ENCODE peak calls at places on chromosomes 13 and 19, in ten cellular contexts. Q is GM03348; W is stimulated activated CD4-positive, alpha-beta T cell treated with anti-CD3 and anti-CD28 coated beads, Interleukin-1b, Interleukin-23, amount 100 ng/mL, for 24 hours; Z is NCI-H146; I is left ventricle myocardium inferior; Y is Caki2; J is brain microvascular endothelial cell; A is SK-N-DZ; B is T-cell; P is GM04504. L is an unnamed sample.

GRCh38 chr13:95319551-95320274 is 18.5 kb upstream of the ABCC4 start:
- DNase-seq in Q (no peak), J (no peak), B (no peak), P (no peak), Z (no peak), A (no peak), W (no peak), Y (peak), I (no peak), L (no peak)

GRCh38 chr19:34881982-34882381 is 44.7 kb upstream of the ZNF30 start:
- DNase-seq in P (no peak), B (no peak), I (no peak), Q (no peak), Z (no peak), W (no peak), Y (no peak), J (no peak), A (no peak), L (no peak)

GRCh38 chr13:94716016-94716415 is 3.7 kb upstream of the SOX21 start:
- DNase-seq in Y (no peak), Z (no peak), P (no peak), A (no peak), I (no peak), Q (no peak), J (no peak), B (no peak), W (no peak), L (no peak)

GRCh38 chr13:113351514-113352026 is 12.4 kb downstream of the GRTP1 start:
- DNase-seq in J (no peak), Q (no peak), A (no peak), I (no peak), B (no peak), W (no peak), Y (no peak), Z (no peak), P (no peak), L (no peak)

GRCh38 chr13:101416181-101417042 is at the start of gene NALCN:
- DNase-seq in B (no peak), Y (peak), P (no peak), W (no peak), A (peak), Q (peak), Z (peak), J (no peak), I (peak), L (no peak)

GRCh38 chr13:110640591-110641029 is 25.3 kb downstream of the NAXD start:
- DNase-seq in Q (no peak), B (no peak), I (peak), A (no peak), W (no peak), Z (no peak), P (no peak), J (peak), Y (no peak), L (no peak)

GRCh38 chr13:37656247-37656940 is 57.8 kb upstream of the POSTN start:
- DNase-seq in P (peak), J (peak), B (no peak), I (no peak), W (no peak), A (no peak), Y (peak), Q (peak), Z (no peak), L (no peak)

GRCh38 chr19:13579388-13580060 is 73.2 kb upstream of the CACNA1A start:
- DNase-seq in Q (peak), B (no peak), A (no peak), I (no peak), Z (no peak), P (peak), J (no peak), W (no peak), Y (no peak), L (no peak)

GRCh38 chr19:55255618-55256423 is 3.0 kb downstream of the PPP6R1 start:
- DNase-seq in B (peak), W (no peak), Q (no peak), A (no peak), Z (no peak), J (peak), P (no peak), I (no peak), Y (no peak), L (peak)

GRCh38 chr13:89514534-89515312 is 1832.8 kb upstream of the MIR17HG start:
- DNase-seq in Z (peak), Y (peak), P (no peak), W (no peak), I (no peak), A (no peak), Q (no peak), B (no peak), J (peak), L (no peak)

GRCh38 chr13:65499251-65499650 is 1730.9 kb downstream of the PCDH9 start:
- DNase-seq in J (no peak), W (no peak), Q (peak), P (peak), A (no peak), Z (no peak), B (no peak), I (no peak), Y (no peak), L (no peak)

GRCh38 chr13:21549633-21550032 is 54.3 kb downstream of the MICU2 start:
- DNase-seq in J (no peak), Y (peak), P (no peak), W (no peak), I (no peak), A (no peak), Z (no peak), Q (no peak), B (no peak), L (no peak)

GRCh38 chr13:96769874-96770273 is 224.4 kb downstream of the OXGR1 start:
- DNase-seq in Q (no peak), A (no peak), I (no peak), P (no peak), W (no peak), B (no peak), Y (no peak), J (no peak), Z (no peak), L (no peak)

GRCh38 chr19:29596885-29597525 is 9.1 kb upstream of the POP4 start:
- DNase-seq in P (no peak), W (no peak), A (peak), I (no peak), Y (no peak), J (peak), B (no peak), Q (peak), Z (peak), L (no peak)

GRCh38 chr13:36912369-36912768 is 7.7 kb downstream of the SMAD9 start:
- DNase-seq in Y (no peak), Q (no peak), I (no peak), J (no peak), B (no peak), W (no peak), Z (peak), P (no peak), A (no peak), L (no peak)

GRCh38 chr13:52809310-52809769 is 39.1 kb downstream of the PCDH8 start:
- DNase-seq in Z (peak), P (peak), B (no peak), J (peak), Y (peak), Q (peak), W (no peak), I (peak), A (peak), L (no peak)